ENCODE peak calls at places on chromosomes 3 and 15, in nine cellular contexts. One of them, this sample, is unnamed.

GRCh38 chr3:125141596-125142417 is 70.7 kb downstream of the SLC12A8 start:
- DNase-seq in ELR: peak
- DNase-seq in HT1080: no peak
- DNase-seq in dorsolateral prefrontal cortex: peak
- DNase-seq in H4: no peak
- DNase-seq in choroid plexus epithelial cell: peak
- DNase-seq in H9: peak
- DNase-seq in NB4: peak
- DNase-seq in NCI-H1436: peak
- DNase-seq in this sample: no peak

GRCh38 chr3:136787226-136787793 is 31.6 kb upstream of the SLC35G2 start:
- DNase-seq in HT1080: no peak
- DNase-seq in ELR: peak
- DNase-seq in H9: no peak
- DNase-seq in H4: peak
- DNase-seq in dorsolateral prefrontal cortex: no peak
- DNase-seq in NB4: peak
- DNase-seq in choroid plexus epithelial cell: peak
- DNase-seq in NCI-H1436: no peak
- DNase-seq in this sample: no peak

GRCh38 chr3:18729671-18730070 is 304.5 kb upstream of the SATB1 start:
- DNase-seq in ELR: no peak
- DNase-seq in NB4: peak
- DNase-seq in NCI-H1436: no peak
- DNase-seq in choroid plexus epithelial cell: no peak
- DNase-seq in H4: no peak
- DNase-seq in H9: no peak
- DNase-seq in dorsolateral prefrontal cortex: no peak
- DNase-seq in HT1080: peak
- DNase-seq in this sample: no peak

GRCh38 chr3:10763248-10763620 is 52.8 kb upstream of the SLC6A11 start:
- DNase-seq in NCI-H1436: no peak
- DNase-seq in choroid plexus epithelial cell: no peak
- DNase-seq in dorsolateral prefrontal cortex: no peak
- DNase-seq in HT1080: no peak
- DNase-seq in ELR: no peak
- DNase-seq in H4: no peak
- DNase-seq in NB4: no peak
- DNase-seq in H9: no peak
- DNase-seq in this sample: no peak

GRCh38 chr15:66076591-66077319 is 176.8 kb downstream of the MEGF11 start:
- DNase-seq in ELR: no peak
- DNase-seq in H9: no peak
- DNase-seq in choroid plexus epithelial cell: no peak
- DNase-seq in HT1080: no peak
- DNase-seq in NCI-H1436: no peak
- DNase-seq in dorsolateral prefrontal cortex: no peak
- DNase-seq in H4: no peak
- DNase-seq in NB4: no peak
- DNase-seq in this sample: no peak

GRCh38 chr3:58167431-58168351 is 43.1 kb downstream of the DNASE1L3 start:
- DNase-seq in ELR: peak
- DNase-seq in NCI-H1436: peak
- DNase-seq in HT1080: peak
- DNase-seq in H9: peak
- DNase-seq in NB4: peak
- DNase-seq in dorsolateral prefrontal cortex: peak
- DNase-seq in choroid plexus epithelial cell: peak
- DNase-seq in H4: peak
- DNase-seq in this sample: no peak

GRCh38 chr3:160224256-160224655 is 966 bp upstream of the C3orf80 start:
- DNase-seq in choroid plexus epithelial cell: no peak
- DNase-seq in ELR: no peak
- DNase-seq in dorsolateral prefrontal cortex: peak
- DNase-seq in NCI-H1436: no peak
- DNase-seq in NB4: no peak
- DNase-seq in H9: peak
- DNase-seq in H4: no peak
- DNase-seq in HT1080: no peak
- DNase-seq in this sample: no peak

GRCh38 chr15:45149060-45149459 is 19.3 kb downstream of the DUOX1 start:
- DNase-seq in NCI-H1436: no peak
- DNase-seq in H4: no peak
- DNase-seq in NB4: no peak
- DNase-seq in choroid plexus epithelial cell: no peak
- DNase-seq in H9: no peak
- DNase-seq in ELR: no peak
- DNase-seq in dorsolateral prefrontal cortex: no peak
- DNase-seq in HT1080: no peak
- DNase-seq in this sample: no peak

GRCh38 chr3:188294823-188295487 is 141.0 kb downstream of the LPP start:
- DNase-seq in ELR: peak
- DNase-seq in H4: peak
- DNase-seq in H9: no peak
- DNase-seq in HT1080: peak
- DNase-seq in dorsolateral prefrontal cortex: no peak
- DNase-seq in choroid plexus epithelial cell: peak
- DNase-seq in NB4: no peak
- DNase-seq in NCI-H1436: peak
- DNase-seq in this sample: no peak

GRCh38 chr3:126938520-126939346 is 44.2 kb upstream of the PLXNA1 start:
- DNase-seq in dorsolateral prefrontal cortex: no peak
- DNase-seq in H9: no peak
- DNase-seq in NCI-H1436: no peak
- DNase-seq in H4: no peak
- DNase-seq in choroid plexus epithelial cell: no peak
- DNase-seq in ELR: no peak
- DNase-seq in HT1080: no peak
- DNase-seq in NB4: no peak
- DNase-seq in this sample: no peak

GRCh38 chr3:123278446-123278845 is 76.7 kb downstream of the SEC22A start:
- DNase-seq in NCI-H1436: no peak
- DNase-seq in choroid plexus epithelial cell: no peak
- DNase-seq in HT1080: no peak
- DNase-seq in H9: no peak
- DNase-seq in dorsolateral prefrontal cortex: no peak
- DNase-seq in ELR: no peak
- DNase-seq in NB4: no peak
- DNase-seq in H4: no peak
- DNase-seq in this sample: no peak

GRCh38 chr3:197787412-197787811 is 3.6 kb upstream of the LRCH3 start:
- DNase-seq in dorsolateral prefrontal cortex: no peak
- DNase-seq in choroid plexus epithelial cell: peak
- DNase-seq in NB4: no peak
- DNase-seq in HT1080: no peak
- DNase-seq in ELR: no peak
- DNase-seq in H9: no peak
- DNase-seq in H4: no peak
- DNase-seq in NCI-H1436: no peak
- DNase-seq in this sample: no peak

GRCh38 chr3:14451844-14452533 is 49.6 kb downstream of the SLC6A6 start:
- DNase-seq in NB4: no peak
- DNase-seq in H9: no peak
- DNase-seq in dorsolateral prefrontal cortex: peak
- DNase-seq in ELR: peak
- DNase-seq in H4: peak
- DNase-seq in HT1080: peak
- DNase-seq in NCI-H1436: no peak
- DNase-seq in choroid plexus epithelial cell: peak
- DNase-seq in this sample: no peak

GRCh38 chr3:128786434-128787020 is 60.5 kb downstream of the RAB7A start:
- DNase-seq in HT1080: no peak
- DNase-seq in NCI-H1436: no peak
- DNase-seq in choroid plexus epithelial cell: no peak
- DNase-seq in H9: no peak
- DNase-seq in ELR: peak
- DNase-seq in dorsolateral prefrontal cortex: no peak
- DNase-seq in H4: no peak
- DNase-seq in NB4: no peak
- DNase-seq in this sample: no peak

GRCh38 chr3:172253200-172253599 is 195.1 kb downstream of the GHSR start:
- DNase-seq in H9: no peak
- DNase-seq in choroid plexus epithelial cell: no peak
- DNase-seq in NCI-H1436: no peak
- DNase-seq in dorsolateral prefrontal cortex: no peak
- DNase-seq in HT1080: no peak
- DNase-seq in H4: no peak
- DNase-seq in ELR: no peak
- DNase-seq in NB4: no peak
- DNase-seq in this sample: no peak

GRCh38 chr15:66404532-66404931 is 17.8 kb downstream of the MAP2K1 start:
- DNase-seq in NCI-H1436: no peak
- DNase-seq in dorsolateral prefrontal cortex: no peak
- DNase-seq in choroid plexus epithelial cell: no peak
- DNase-seq in HT1080: no peak
- DNase-seq in H4: no peak
- DNase-seq in H9: peak
- DNase-seq in ELR: no peak
- DNase-seq in NB4: no peak
- DNase-seq in this sample: peak

GRCh38 chr3:52481819-52482521 is 13.2 kb upstream of the STAB1 start:
- DNase-seq in dorsolateral prefrontal cortex: peak
- DNase-seq in choroid plexus epithelial cell: peak
- DNase-seq in NB4: peak
- DNase-seq in ELR: peak
- DNase-seq in H4: no peak
- DNase-seq in NCI-H1436: no peak
- DNase-seq in HT1080: no peak
- DNase-seq in H9: peak
- DNase-seq in this sample: peak

GRCh38 chr3:190238871-190239270 is 83.4 kb downstream of the CLDN1 start:
- DNase-seq in dorsolateral prefrontal cortex: no peak
- DNase-seq in HT1080: no peak
- DNase-seq in ELR: no peak
- DNase-seq in NB4: no peak
- DNase-seq in choroid plexus epithelial cell: no peak
- DNase-seq in H4: no peak
- DNase-seq in NCI-H1436: no peak
- DNase-seq in H9: no peak
- DNase-seq in this sample: no peak

GRCh38 chr15:85624241-85624855 is 170.4 kb downstream of the KLHL25 start:
- DNase-seq in H4: peak
- DNase-seq in dorsolateral prefrontal cortex: no peak
- DNase-seq in HT1080: no peak
- DNase-seq in NB4: peak
- DNase-seq in H9: no peak
- DNase-seq in ELR: no peak
- DNase-seq in choroid plexus epithelial cell: no peak
- DNase-seq in NCI-H1436: no peak
- DNase-seq in this sample: no peak

GRCh38 chr15:74403981-74404563 is 29.7 kb downstream of the SEMA7A start:
- DNase-seq in H9: no peak
- DNase-seq in H4: no peak
- DNase-seq in NCI-H1436: no peak
- DNase-seq in HT1080: no peak
- DNase-seq in ELR: no peak
- DNase-seq in choroid plexus epithelial cell: no peak
- DNase-seq in dorsolateral prefrontal cortex: peak
- DNase-seq in NB4: peak
- DNase-seq in this sample: no peak

GRCh38 chr3:122898298-122898697 is 103.4 kb downstream of the SLC49A4 start:
- DNase-seq in NCI-H1436: no peak
- DNase-seq in H9: no peak
- DNase-seq in choroid plexus epithelial cell: no peak
- DNase-seq in NB4: no peak
- DNase-seq in ELR: no peak
- DNase-seq in HT1080: no peak
- DNase-seq in H4: no peak
- DNase-seq in dorsolateral prefrontal cortex: no peak
- DNase-seq in this sample: no peak

GRCh38 chr15:66115568-66116206 is 137.9 kb downstream of the MEGF11 start:
- DNase-seq in HT1080: no peak
- DNase-seq in dorsolateral prefrontal cortex: no peak
- DNase-seq in ELR: no peak
- DNase-seq in H4: peak
- DNase-seq in NCI-H1436: peak
- DNase-seq in H9: peak
- DNase-seq in NB4: no peak
- DNase-seq in choroid plexus epithelial cell: no peak
- DNase-seq in this sample: no peak

GRCh38 chr3:186209810-186210752 is 101.2 kb upstream of the ETV5 start:
- DNase-seq in choroid plexus epithelial cell: peak
- DNase-seq in ELR: peak
- DNase-seq in NCI-H1436: no peak
- DNase-seq in dorsolateral prefrontal cortex: peak
- DNase-seq in NB4: peak
- DNase-seq in H4: peak
- DNase-seq in H9: peak
- DNase-seq in HT1080: peak
- DNase-seq in this sample: peak

GRCh38 chr15:47188766-47189507 is 528.4 kb upstream of the SEMA6D start:
- DNase-seq in choroid plexus epithelial cell: no peak
- DNase-seq in dorsolateral prefrontal cortex: no peak
- DNase-seq in H4: no peak
- DNase-seq in HT1080: no peak
- DNase-seq in ELR: no peak
- DNase-seq in NB4: no peak
- DNase-seq in H9: peak
- DNase-seq in NCI-H1436: peak
- DNase-seq in this sample: peak

GRCh38 chr3:158562674-158563073 is 8.3 kb upstream of the MLF1 start:
- DNase-seq in ELR: no peak
- DNase-seq in choroid plexus epithelial cell: no peak
- DNase-seq in HT1080: no peak
- DNase-seq in H9: no peak
- DNase-seq in H4: no peak
- DNase-seq in NB4: no peak
- DNase-seq in dorsolateral prefrontal cortex: no peak
- DNase-seq in NCI-H1436: no peak
- DNase-seq in this sample: no peak

GRCh38 chr3:177831361-177831760 is 634.1 kb upstream of the TBL1XR1 start:
- DNase-seq in NB4: no peak
- DNase-seq in HT1080: no peak
- DNase-seq in dorsolateral prefrontal cortex: no peak
- DNase-seq in NCI-H1436: no peak
- DNase-seq in ELR: peak
- DNase-seq in H9: no peak
- DNase-seq in choroid plexus epithelial cell: no peak
- DNase-seq in H4: no peak
- DNase-seq in this sample: no peak

This sample was measured in NT2/D1.